ENCODE peak calls at places on chromosomes 5 and 9, in four cellular contexts. One of them, this sample, is unnamed. For H3K27me3, the result is how much of the 10 kb centered on the place peaks cover.

GRCh38 chr9:89850633-89851325 is 246.0 kb downstream of the GADD45G start:
- DNase-seq in spleen: peak
- DNase-seq in ascending aorta: no peak
- DNase-seq in tibial nerve: no peak
- DNase-seq in this sample: no peak

GRCh38 chr5:91712718-91713117 is 329.6 kb upstream of the ARRDC3 start:
- DNase-seq in ascending aorta: no peak
- DNase-seq in tibial nerve: no peak
- DNase-seq in spleen: no peak
- DNase-seq in this sample: no peak

GRCh38 chr9:72509053-72509452 is 12.4 kb upstream of the TMC1 start:
- DNase-seq in spleen: no peak
- DNase-seq in tibial nerve: no peak
- DNase-seq in ascending aorta: no peak
- DNase-seq in this sample: no peak

GRCh38 chr5:67426961-67427630 is 230.5 kb upstream of the CD180 start:
- DNase-seq in ascending aorta: no peak
- DNase-seq in tibial nerve: no peak
- DNase-seq in spleen: no peak
- DNase-seq in this sample: no peak

GRCh38 chr5:33010851-33011250 is 299.7 kb downstream of the NPR3 start:
- DNase-seq in ascending aorta: no peak
- DNase-seq in tibial nerve: no peak
- DNase-seq in spleen: no peak
- DNase-seq in this sample: no peak

GRCh38 chr9:124617477-124618141 is 110.4 kb upstream of the NR5A1 start:
- DNase-seq in spleen: peak
- DNase-seq in ascending aorta: no peak
- DNase-seq in tibial nerve: peak
- DNase-seq in this sample: peak

GRCh38 chr9:2613730-2614271 is 7.8 kb upstream of the VLDLR start:
- DNase-seq in ascending aorta: no peak
- DNase-seq in tibial nerve: no peak
- DNase-seq in spleen: no peak
- DNase-seq in this sample: no peak

GRCh38 chr5:171755354-171755821 is 30.2 kb upstream of the SMIM23 start:
- DNase-seq in ascending aorta: no peak
- DNase-seq in spleen: no peak
- DNase-seq in tibial nerve: no peak
- DNase-seq in this sample: no peak

GRCh38 chr5:88683506-88684135 is 199.4 kb downstream of the MEF2C start:
- DNase-seq in ascending aorta: no peak
- DNase-seq in tibial nerve: no peak
- DNase-seq in spleen: no peak
- DNase-seq in this sample: no peak

GRCh38 chr5:168578506-168579205 is 512 bp downstream of the PANK3 start:
- DNase-seq in ascending aorta: no peak
- DNase-seq in tibial nerve: no peak
- DNase-seq in spleen: no peak
- DNase-seq in this sample: no peak

GRCh38 chr5:146860213-146860891 is 18.2 kb downstream of the PPP2R2B start:
- DNase-seq in spleen: no peak
- DNase-seq in tibial nerve: no peak
- DNase-seq in ascending aorta: no peak
- DNase-seq in this sample: no peak

GRCh38 chr9:99185328-99185632 is 36.5 kb downstream of the ALG2 start:
- DNase-seq in ascending aorta: no peak
- DNase-seq in tibial nerve: no peak
- DNase-seq in spleen: no peak
- DNase-seq in this sample: no peak

GRCh38 chr5:137152616-137153015 is 346.5 kb downstream of the SPOCK1 start:
- DNase-seq in spleen: no peak
- DNase-seq in ascending aorta: no peak
- DNase-seq in tibial nerve: no peak
- DNase-seq in this sample: no peak

GRCh38 chr5:3288325-3288724 is 307.3 kb upstream of the IRX1 start:
- DNase-seq in tibial nerve: no peak
- DNase-seq in spleen: peak
- DNase-seq in ascending aorta: no peak
- DNase-seq in this sample: no peak

GRCh38 chr5:31412324-31412723 is 119.6 kb downstream of the DROSHA start:
- DNase-seq in spleen: no peak
- DNase-seq in ascending aorta: no peak
- DNase-seq in tibial nerve: no peak
- DNase-seq in this sample: no peak

GRCh38 chr5:67268233-67269011 is 71.8 kb upstream of the CD180 start:
- DNase-seq in ascending aorta: peak
- DNase-seq in tibial nerve: peak
- DNase-seq in spleen: no peak
- DNase-seq in this sample: peak

GRCh38 chr9:120689860-120690259 is 24.4 kb downstream of the MEGF9 start:
- DNase-seq in tibial nerve: no peak
- DNase-seq in spleen: no peak
- DNase-seq in ascending aorta: no peak
- DNase-seq in this sample: no peak

GRCh38 chr9:8718121-8718725 is 918.6 kb upstream of the DMAC1 start:
- DNase-seq in ascending aorta: no peak
- DNase-seq in spleen: no peak
- DNase-seq in tibial nerve: no peak
- DNase-seq in this sample: no peak

GRCh38 chr5:113524927-113525326 is 11.4 kb downstream of the YTHDC2 start:
- DNase-seq in tibial nerve: no peak
- DNase-seq in ascending aorta: no peak
- DNase-seq in spleen: no peak
- DNase-seq in this sample: no peak

GRCh38 chr5:81826128-81826527 is 75.2 kb upstream of the SSBP2 start:
- DNase-seq in spleen: no peak
- DNase-seq in ascending aorta: no peak
- DNase-seq in tibial nerve: no peak
- DNase-seq in this sample: no peak
- TF ChIP-seq CTCF in spleen: no peak
- TF ChIP-seq CTCF in ascending aorta: no peak
- TF ChIP-seq CTCF in tibial nerve: no peak
- TF ChIP-seq CTCF in this sample: no peak

GRCh38 chr5:10607666-10608442 is 44.0 kb downstream of the ANKRD33B start:
- DNase-seq in spleen: no peak
- DNase-seq in tibial nerve: peak
- DNase-seq in ascending aorta: no peak
- DNase-seq in this sample: peak

GRCh38 chr5:10604975-10605374 is 41.1 kb downstream of the ANKRD33B start:
- DNase-seq in tibial nerve: no peak
- DNase-seq in ascending aorta: no peak
- DNase-seq in spleen: no peak
- DNase-seq in this sample: no peak

GRCh38 chr5:10610058-10610457 is 46.2 kb downstream of the ANKRD33B start:
- DNase-seq in spleen: no peak
- DNase-seq in tibial nerve: no peak
- DNase-seq in ascending aorta: no peak
- DNase-seq in this sample: no peak

GRCh38 chr5:10611290-10611689 is 47.4 kb downstream of the ANKRD33B start:
- DNase-seq in spleen: no peak
- DNase-seq in tibial nerve: no peak
- DNase-seq in ascending aorta: no peak
- DNase-seq in this sample: no peak

GRCh38 chr5:10607023-10607665 is 43.3 kb downstream of the ANKRD33B start:
- DNase-seq in spleen: peak
- DNase-seq in ascending aorta: no peak
- DNase-seq in tibial nerve: no peak
- DNase-seq in this sample: no peak
- H3K27ac ChIP-seq in spleen: no peak
- H3K27ac ChIP-seq in ascending aorta: peak
- H3K27ac ChIP-seq in tibial nerve: peak
- H3K27ac ChIP-seq in this sample: peak

DNA sequence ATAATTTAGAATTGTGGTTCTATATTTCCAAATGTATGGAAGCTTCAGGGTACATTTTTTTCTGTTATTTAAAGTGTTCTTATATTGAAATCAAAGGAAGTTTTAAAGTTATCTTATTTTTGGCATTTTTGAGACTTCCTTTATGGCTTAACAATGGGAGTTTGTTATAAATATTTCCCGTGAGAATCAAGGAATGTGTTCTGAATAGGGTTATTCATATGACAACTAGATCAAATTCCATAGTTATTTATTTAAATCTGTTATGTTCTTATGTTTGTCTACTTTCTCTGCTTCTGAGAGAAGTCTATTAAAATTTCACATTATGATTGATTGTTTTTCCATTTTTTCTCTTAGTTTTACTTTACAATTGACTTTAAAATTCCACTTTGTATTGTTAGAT is 135.1 kb downstream of the ADAMTS16 start:
- DNase-seq in ascending aorta: no peak
- DNase-seq in tibial nerve: no peak
- DNase-seq in spleen: no peak
- DNase-seq in this sample: no peak
- H3K27me3 ChIP-seq in ascending aorta: under half
- H3K27me3 ChIP-seq in tibial nerve: under half
- H3K27me3 ChIP-seq in spleen: under half
- H3K27me3 ChIP-seq in this sample: under half

GRCh38 chr5:77828445-77828844 is 52.3 kb upstream of the TBCA start:
- DNase-seq in tibial nerve: no peak
- DNase-seq in ascending aorta: no peak
- DNase-seq in spleen: no peak
- DNase-seq in this sample: no peak
- TF ChIP-seq CTCF in tibial nerve: no peak
- TF ChIP-seq CTCF in ascending aorta: no peak
- TF ChIP-seq CTCF in spleen: no peak
- TF ChIP-seq CTCF in this sample: no peak

DNA sequence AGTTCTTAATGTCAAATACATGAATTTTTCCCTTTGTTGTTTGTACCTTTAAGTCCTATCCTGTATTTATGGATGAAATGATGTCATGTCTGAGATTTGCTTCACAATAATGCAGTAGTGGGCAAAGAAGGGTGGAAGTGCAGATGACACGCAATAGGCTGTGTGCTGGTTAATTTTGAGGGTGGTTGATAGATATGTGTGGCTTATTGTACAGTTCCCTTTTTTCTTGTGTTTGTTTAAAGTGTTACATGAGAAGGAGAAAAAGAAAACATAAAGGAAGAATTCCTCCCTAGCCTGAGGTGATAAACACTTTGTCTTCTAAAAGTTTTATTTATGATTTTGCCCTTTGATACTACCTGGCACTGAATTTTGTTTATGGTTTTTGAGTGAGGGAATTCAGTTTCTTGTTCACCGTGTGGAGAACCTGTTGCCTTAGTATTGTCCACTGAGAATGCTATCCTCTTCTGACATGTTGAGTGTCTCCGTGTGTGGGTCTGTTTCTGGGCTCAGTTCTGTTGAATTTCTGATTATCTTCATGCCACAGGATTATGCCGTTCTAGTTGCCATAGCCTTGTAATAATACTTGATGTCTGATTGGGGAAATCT is 52.2 kb upstream of the FAM120AOS start:
- DNase-seq in ascending aorta: no peak
- DNase-seq in tibial nerve: no peak
- DNase-seq in spleen: no peak
- DNase-seq in this sample: no peak
- H3K27ac ChIP-seq in ascending aorta: no peak
- H3K27ac ChIP-seq in tibial nerve: no peak
- H3K27ac ChIP-seq in spleen: no peak
- H3K27ac ChIP-seq in this sample: no peak

GRCh38 chr5:86689103-86689729 is 71.5 kb downstream of the COX7C start:
- DNase-seq in spleen: no peak
- DNase-seq in tibial nerve: no peak
- DNase-seq in ascending aorta: no peak
- DNase-seq in this sample: no peak

GRCh38 chr5:86684222-86684621 is 66.5 kb downstream of the COX7C start:
- DNase-seq in ascending aorta: no peak
- DNase-seq in tibial nerve: no peak
- DNase-seq in spleen: no peak
- DNase-seq in this sample: no peak

DNA sequence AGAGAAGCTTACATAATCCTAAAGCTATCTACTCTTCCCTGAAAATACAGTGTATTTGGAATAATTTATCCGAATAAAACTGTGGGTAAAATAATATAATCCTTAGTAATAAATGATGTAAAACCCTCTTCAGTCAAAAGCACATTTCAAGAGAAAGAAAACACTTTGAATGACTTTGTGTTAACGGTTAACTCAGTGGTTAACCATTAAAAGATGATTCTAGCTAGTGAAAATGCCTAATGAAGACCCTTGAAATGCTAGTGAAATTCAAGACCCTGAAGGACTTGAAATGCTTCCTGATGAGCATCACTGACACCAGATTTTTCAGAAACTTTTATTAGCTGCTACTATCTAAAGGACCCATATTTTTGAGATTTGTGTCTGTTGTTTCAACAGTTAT is 70.7 kb downstream of the COX7C start:
- DNase-seq in ascending aorta: no peak
- DNase-seq in spleen: no peak
- DNase-seq in tibial nerve: no peak
- DNase-seq in this sample: no peak
- H3K27me3 ChIP-seq in ascending aorta: under half
- H3K27me3 ChIP-seq in spleen: under half
- H3K27me3 ChIP-seq in tibial nerve: under half
- H3K27me3 ChIP-seq in this sample: under half

DNA sequence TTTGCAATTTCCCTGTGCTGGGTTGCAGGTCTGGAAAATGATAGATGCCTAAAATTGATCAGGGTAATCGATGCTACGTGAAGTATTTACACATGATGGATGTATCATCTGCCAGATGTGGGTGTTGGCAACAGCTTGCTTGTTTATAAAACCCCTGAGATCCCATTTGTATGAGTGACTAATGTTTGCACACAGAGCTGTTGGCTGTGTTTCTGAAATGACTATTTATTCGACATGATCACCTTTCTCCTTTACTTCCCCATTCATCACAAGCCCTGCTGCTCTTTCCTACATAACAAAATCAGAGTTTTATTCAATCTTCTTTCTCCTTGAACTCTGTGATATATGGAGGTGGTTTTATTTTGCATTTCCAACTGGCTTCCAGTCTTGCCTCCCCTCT is 50.5 kb upstream of the SHB start:
- DNase-seq in spleen: no peak
- DNase-seq in ascending aorta: no peak
- DNase-seq in tibial nerve: no peak
- DNase-seq in this sample: no peak
- TF ChIP-seq CTCF in spleen: no peak
- TF ChIP-seq CTCF in ascending aorta: no peak
- TF ChIP-seq CTCF in tibial nerve: no peak
- TF ChIP-seq CTCF in this sample: no peak

GRCh38 chr9:136951541-136952353 is at the start of gene LCN12:
- DNase-seq in tibial nerve: no peak
- DNase-seq in spleen: peak
- DNase-seq in ascending aorta: no peak
- DNase-seq in this sample: no peak

GRCh38 chr9:136953771-136954269 is 1.7 kb downstream of the LCN12 start:
- DNase-seq in tibial nerve: no peak
- DNase-seq in ascending aorta: no peak
- DNase-seq in spleen: peak
- DNase-seq in this sample: no peak

GRCh38 chr9:136954270-136955083 is 2.4 kb downstream of the LCN12 start:
- DNase-seq in ascending aorta: no peak
- DNase-seq in spleen: peak
- DNase-seq in tibial nerve: no peak
- DNase-seq in this sample: no peak

GRCh38 chr9:136952354-136952855 is 332 bp downstream of the LCN12 start:
- DNase-seq in tibial nerve: no peak
- DNase-seq in spleen: peak
- DNase-seq in ascending aorta: no peak
- DNase-seq in this sample: no peak

GRCh38 chr9:136952876-136953770 is 1.1 kb downstream of the LCN12 start:
- DNase-seq in spleen: no peak
- DNase-seq in tibial nerve: no peak
- DNase-seq in ascending aorta: no peak
- DNase-seq in this sample: no peak
- H3K27ac ChIP-seq in spleen: no peak
- H3K27ac ChIP-seq in tibial nerve: peak
- H3K27ac ChIP-seq in ascending aorta: no peak
- H3K27ac ChIP-seq in this sample: no peak